ENCODE peak calls at places on chromosomes 11 and 22, in four cellular contexts. One of them, this sample, is unnamed.

GRCh38 chr22:30045001-30045887 is 35.0 kb upstream of the HORMAD2 start:
- DNase-seq in astrocyte of the spinal cord: no peak
- DNase-seq in cardiac muscle cell: no peak
- DNase-seq in left ventricle myocardium inferior: no peak
- DNase-seq in this sample: no peak

GRCh38 chr11:272931-273198 is 5.3 kb upstream of the NLRP6 start:
- DNase-seq in astrocyte of the spinal cord: no peak
- DNase-seq in cardiac muscle cell: no peak
- DNase-seq in left ventricle myocardium inferior: no peak
- DNase-seq in this sample: no peak

GRCh38 chr11:129973809-129974208 is 28.8 kb downstream of the PRDM10 start:
- DNase-seq in astrocyte of the spinal cord: no peak
- DNase-seq in cardiac muscle cell: peak; percentile 87
- DNase-seq in left ventricle myocardium inferior: peak; percentile 41
- DNase-seq in this sample: peak; percentile 34

GRCh38 chr22:22767876-22768602 is 119.6 kb upstream of the IGLL5 start:
- DNase-seq in astrocyte of the spinal cord: no peak
- DNase-seq in cardiac muscle cell: no peak
- DNase-seq in left ventricle myocardium inferior: no peak
- DNase-seq in this sample: no peak

GRCh38 chr11:67252831-67253239 is 13.4 kb upstream of the GRK2 start:
- DNase-seq in astrocyte of the spinal cord: peak; percentile 50
- DNase-seq in cardiac muscle cell: peak; percentile 46
- DNase-seq in left ventricle myocardium inferior: no peak
- DNase-seq in this sample: no peak

GRCh38 chr11:112778091-112778889 is 182.9 kb upstream of the NCAM1 start:
- DNase-seq in astrocyte of the spinal cord: no peak
- DNase-seq in cardiac muscle cell: peak; percentile 57
- DNase-seq in left ventricle myocardium inferior: no peak
- DNase-seq in this sample: no peak

GRCh38 chr11:72079776-72080325 is 491 bp downstream of the NUMA1 start:
- DNase-seq in astrocyte of the spinal cord: no peak
- DNase-seq in cardiac muscle cell: no peak
- DNase-seq in left ventricle myocardium inferior: no peak
- DNase-seq in this sample: no peak

GRCh38 chr11:74726547-74727182 is 4.6 kb downstream of the CHRDL2 start:
- DNase-seq in astrocyte of the spinal cord: peak; percentile 70
- DNase-seq in cardiac muscle cell: peak; percentile 79
- DNase-seq in left ventricle myocardium inferior: peak; percentile 72
- DNase-seq in this sample: peak; percentile 63

GRCh38 chr11:64056861-64057260 is 21.1 kb downstream of the FLRT1 start:
- DNase-seq in astrocyte of the spinal cord: no peak
- DNase-seq in cardiac muscle cell: no peak
- DNase-seq in left ventricle myocardium inferior: no peak
- DNase-seq in this sample: no peak

GRCh38 chr11:36608491-36609199 is 10.6 kb upstream of the RAG2 start:
- DNase-seq in astrocyte of the spinal cord: no peak
- DNase-seq in cardiac muscle cell: no peak
- DNase-seq in left ventricle myocardium inferior: no peak
- DNase-seq in this sample: no peak

GRCh38 chr22:20315337-20316216 is 4.3 kb downstream of the DGCR6L start:
- DNase-seq in astrocyte of the spinal cord: no peak
- DNase-seq in cardiac muscle cell: no peak
- DNase-seq in left ventricle myocardium inferior: no peak
- DNase-seq in this sample: no peak

GRCh38 chr11:5004429-5005274 is 10.0 kb downstream of the OR51L1 start:
- DNase-seq in astrocyte of the spinal cord: peak; percentile 64
- DNase-seq in cardiac muscle cell: peak; percentile 77
- DNase-seq in left ventricle myocardium inferior: peak; percentile 41
- DNase-seq in this sample: peak; percentile 36

GRCh38 chr22:36860821-36861659 is at the start of gene NCF4:
- DNase-seq in astrocyte of the spinal cord: no peak
- DNase-seq in cardiac muscle cell: no peak
- DNase-seq in left ventricle myocardium inferior: peak; percentile 64
- DNase-seq in this sample: no peak

GRCh38 chr11:104663190-104664140 is 234.8 kb downstream of the CASP12 start:
- DNase-seq in astrocyte of the spinal cord: peak; percentile 7
- DNase-seq in cardiac muscle cell: no peak
- DNase-seq in left ventricle myocardium inferior: no peak
- DNase-seq in this sample: no peak

GRCh38 chr11:69891421-69892236 is 72.4 kb upstream of the FGF3 start:
- DNase-seq in astrocyte of the spinal cord: no peak
- DNase-seq in cardiac muscle cell: no peak
- DNase-seq in left ventricle myocardium inferior: no peak
- DNase-seq in this sample: no peak

GRCh38 chr22:43616645-43617044 is 195.5 kb downstream of the EFCAB6 start:
- DNase-seq in astrocyte of the spinal cord: no peak
- DNase-seq in cardiac muscle cell: no peak
- DNase-seq in left ventricle myocardium inferior: no peak
- DNase-seq in this sample: no peak

GRCh38 chr22:24542641-24543040 is 12.3 kb downstream of the GUCD1 start:
- DNase-seq in astrocyte of the spinal cord: no peak
- DNase-seq in cardiac muscle cell: no peak
- DNase-seq in left ventricle myocardium inferior: peak; percentile 53
- DNase-seq in this sample: no peak
- TF ChIP-seq CTCF in astrocyte of the spinal cord: no peak
- TF ChIP-seq CTCF in cardiac muscle cell: no peak
- TF ChIP-seq CTCF in left ventricle myocardium inferior: peak; percentile 52
- TF ChIP-seq CTCF in this sample: no peak

GRCh38 chr22:45200230-45200629 is 36.5 kb downstream of the NUP50 start:
- DNase-seq in astrocyte of the spinal cord: no peak
- DNase-seq in cardiac muscle cell: no peak
- DNase-seq in left ventricle myocardium inferior: no peak
- DNase-seq in this sample: no peak

GRCh38 chr22:45201678-45202332 is 38.1 kb downstream of the NUP50 start:
- DNase-seq in astrocyte of the spinal cord: peak; percentile 96
- DNase-seq in cardiac muscle cell: no peak
- DNase-seq in left ventricle myocardium inferior: no peak
- DNase-seq in this sample: no peak

GRCh38 chr22:45199723-45200122 is 36.0 kb downstream of the NUP50 start:
- DNase-seq in astrocyte of the spinal cord: no peak
- DNase-seq in cardiac muscle cell: no peak
- DNase-seq in left ventricle myocardium inferior: no peak
- DNase-seq in this sample: no peak

GRCh38 chr22:45202333-45203149 is 38.2 kb downstream of the KIAA0930 start:
- DNase-seq in astrocyte of the spinal cord: no peak
- DNase-seq in cardiac muscle cell: no peak
- DNase-seq in left ventricle myocardium inferior: no peak
- DNase-seq in this sample: no peak

DNA sequence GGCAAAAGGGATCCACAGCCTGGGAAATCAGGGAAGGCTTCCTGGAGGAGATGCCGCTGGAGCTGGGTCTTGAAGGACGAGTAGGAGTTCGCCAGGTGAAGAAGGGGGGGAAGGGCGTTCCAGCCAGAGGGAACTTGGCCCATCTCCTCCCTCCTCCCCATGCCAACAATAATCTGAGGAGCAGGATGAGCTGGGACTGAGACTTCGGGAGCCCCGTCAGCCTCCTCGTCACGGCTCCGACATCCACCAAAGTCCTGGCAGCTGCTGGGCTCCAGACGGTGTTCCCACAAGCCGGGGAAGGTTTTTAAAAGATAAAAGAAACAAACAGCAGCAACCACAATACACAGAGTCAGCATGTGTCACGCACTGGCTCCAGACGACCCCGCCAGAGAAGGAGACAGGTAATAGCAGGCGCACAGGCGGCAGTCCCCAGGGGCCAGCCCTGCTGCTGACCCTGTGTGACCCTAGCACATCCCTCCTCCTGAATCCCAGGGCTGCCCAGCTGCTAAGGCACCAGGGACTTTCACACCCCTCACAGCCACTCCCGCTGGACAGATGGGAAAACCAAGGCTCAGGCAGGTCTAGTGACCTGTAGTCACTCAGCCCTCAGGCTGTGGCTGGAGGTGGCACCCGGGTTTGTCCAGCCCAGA is 37.3 kb downstream of the NUP50 start:
- DNase-seq in astrocyte of the spinal cord: peak; percentile 90
- DNase-seq in cardiac muscle cell: no peak
- DNase-seq in left ventricle myocardium inferior: no peak
- DNase-seq in this sample: no peak
- TF ChIP-seq CTCF in astrocyte of the spinal cord: no peak
- TF ChIP-seq CTCF in cardiac muscle cell: no peak
- TF ChIP-seq CTCF in left ventricle myocardium inferior: no peak
- TF ChIP-seq CTCF in this sample: no peak

GRCh38 chr22:50699754-50700386 is 27.2 kb downstream of the SHANK3 start:
- DNase-seq in astrocyte of the spinal cord: no peak
- DNase-seq in cardiac muscle cell: peak; percentile 46
- DNase-seq in left ventricle myocardium inferior: peak; percentile 10
- DNase-seq in this sample: no peak

GRCh38 chr22:50697667-50698506 is 25.3 kb downstream of the SHANK3 start:
- DNase-seq in astrocyte of the spinal cord: no peak
- DNase-seq in cardiac muscle cell: peak; percentile 24
- DNase-seq in left ventricle myocardium inferior: peak; percentile 12
- DNase-seq in this sample: no peak

GRCh38 chr22:50699001-50699753 is 26.6 kb downstream of the SHANK3 start:
- DNase-seq in astrocyte of the spinal cord: no peak
- DNase-seq in cardiac muscle cell: no peak
- DNase-seq in left ventricle myocardium inferior: peak; percentile 13
- DNase-seq in this sample: no peak

GRCh38 chr22:50696799-50697561 is 24.4 kb downstream of the SHANK3 start:
- DNase-seq in astrocyte of the spinal cord: no peak
- DNase-seq in cardiac muscle cell: peak; percentile 72
- DNase-seq in left ventricle myocardium inferior: peak; percentile 20
- DNase-seq in this sample: peak; percentile 50

GRCh38 chr22:50698546-50698945 is 25.9 kb downstream of the SHANK3 start:
- DNase-seq in astrocyte of the spinal cord: no peak
- DNase-seq in cardiac muscle cell: no peak
- DNase-seq in left ventricle myocardium inferior: peak; percentile 19
- DNase-seq in this sample: no peak
- TF ChIP-seq CTCF in astrocyte of the spinal cord: no peak
- TF ChIP-seq CTCF in cardiac muscle cell: no peak
- TF ChIP-seq CTCF in left ventricle myocardium inferior: no peak
- TF ChIP-seq CTCF in this sample: no peak

GRCh38 chr22:17780116-17780740 is 6.0 kb upstream of the BID start:
- DNase-seq in astrocyte of the spinal cord: no peak
- DNase-seq in cardiac muscle cell: no peak
- DNase-seq in left ventricle myocardium inferior: no peak
- DNase-seq in this sample: no peak

GRCh38 chr22:17780741-17781318 is 6.6 kb upstream of the BID start:
- DNase-seq in astrocyte of the spinal cord: no peak
- DNase-seq in cardiac muscle cell: no peak
- DNase-seq in left ventricle myocardium inferior: no peak
- DNase-seq in this sample: no peak

GRCh38 chr22:17782621-17783020 is 8.4 kb upstream of the BID start:
- DNase-seq in astrocyte of the spinal cord: no peak
- DNase-seq in cardiac muscle cell: no peak
- DNase-seq in left ventricle myocardium inferior: no peak
- DNase-seq in this sample: no peak

GRCh38 chr22:17782158-17782557 is 7.9 kb upstream of the BID start:
- DNase-seq in astrocyte of the spinal cord: no peak
- DNase-seq in cardiac muscle cell: no peak
- DNase-seq in left ventricle myocardium inferior: no peak
- DNase-seq in this sample: no peak

GRCh38 chr22:17781319-17782031 is 7.2 kb upstream of the BID start:
- DNase-seq in astrocyte of the spinal cord: peak; percentile 79
- DNase-seq in cardiac muscle cell: no peak
- DNase-seq in left ventricle myocardium inferior: no peak
- DNase-seq in this sample: no peak
- TF ChIP-seq CTCF in astrocyte of the spinal cord: no peak
- TF ChIP-seq CTCF in cardiac muscle cell: no peak
- TF ChIP-seq CTCF in left ventricle myocardium inferior: no peak
- TF ChIP-seq CTCF in this sample: no peak

DNA sequence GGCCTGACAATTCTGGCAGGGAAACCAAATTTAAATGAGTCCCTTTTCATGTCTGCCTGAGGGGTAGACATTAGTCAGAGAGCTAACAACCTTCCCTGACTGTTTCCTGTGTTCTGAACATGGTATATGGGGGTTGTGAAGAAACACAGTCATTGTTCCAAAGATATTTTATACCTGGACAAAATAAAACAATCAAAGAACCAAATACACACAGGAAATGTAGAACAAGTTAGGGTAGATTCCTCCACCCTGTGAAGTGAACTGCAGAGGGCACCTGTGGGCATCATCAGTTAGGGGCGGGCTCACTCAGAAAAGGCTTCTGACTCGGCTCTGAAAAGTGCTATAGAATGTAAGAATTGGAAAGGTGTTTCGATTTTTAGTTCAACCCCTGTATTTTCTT is 231.9 kb upstream of the CADM1 start:
- DNase-seq in astrocyte of the spinal cord: no peak
- DNase-seq in cardiac muscle cell: no peak
- DNase-seq in left ventricle myocardium inferior: no peak
- DNase-seq in this sample: no peak
- TF ChIP-seq CTCF in astrocyte of the spinal cord: no peak
- TF ChIP-seq CTCF in cardiac muscle cell: no peak
- TF ChIP-seq CTCF in left ventricle myocardium inferior: no peak
- TF ChIP-seq CTCF in this sample: no peak

GRCh38 chr22:47453049-47453448 is 690.6 kb downstream of the TBC1D22A start:
- DNase-seq in astrocyte of the spinal cord: no peak
- DNase-seq in cardiac muscle cell: no peak
- DNase-seq in left ventricle myocardium inferior: no peak
- DNase-seq in this sample: no peak

GRCh38 chr22:47448231-47449035 is 686.0 kb downstream of the TBC1D22A start:
- DNase-seq in astrocyte of the spinal cord: no peak
- DNase-seq in cardiac muscle cell: no peak
- DNase-seq in left ventricle myocardium inferior: no peak
- DNase-seq in this sample: no peak

GRCh38 chr22:47449508-47450270 is 687.2 kb downstream of the TBC1D22A start:
- DNase-seq in astrocyte of the spinal cord: no peak
- DNase-seq in cardiac muscle cell: no peak
- DNase-seq in left ventricle myocardium inferior: no peak
- DNase-seq in this sample: no peak

GRCh38 chr22:47450876-47451475 is 688.5 kb downstream of the TBC1D22A start:
- DNase-seq in astrocyte of the spinal cord: no peak
- DNase-seq in cardiac muscle cell: no peak
- DNase-seq in left ventricle myocardium inferior: no peak
- DNase-seq in this sample: no peak

GRCh38 chr22:47452184-47452583 is 689.7 kb downstream of the TBC1D22A start:
- DNase-seq in astrocyte of the spinal cord: no peak
- DNase-seq in cardiac muscle cell: no peak
- DNase-seq in left ventricle myocardium inferior: no peak
- DNase-seq in this sample: no peak
- TF ChIP-seq CTCF in astrocyte of the spinal cord: peak; percentile 16
- TF ChIP-seq CTCF in cardiac muscle cell: no peak
- TF ChIP-seq CTCF in left ventricle myocardium inferior: peak; percentile 38
- TF ChIP-seq CTCF in this sample: no peak

DNA sequence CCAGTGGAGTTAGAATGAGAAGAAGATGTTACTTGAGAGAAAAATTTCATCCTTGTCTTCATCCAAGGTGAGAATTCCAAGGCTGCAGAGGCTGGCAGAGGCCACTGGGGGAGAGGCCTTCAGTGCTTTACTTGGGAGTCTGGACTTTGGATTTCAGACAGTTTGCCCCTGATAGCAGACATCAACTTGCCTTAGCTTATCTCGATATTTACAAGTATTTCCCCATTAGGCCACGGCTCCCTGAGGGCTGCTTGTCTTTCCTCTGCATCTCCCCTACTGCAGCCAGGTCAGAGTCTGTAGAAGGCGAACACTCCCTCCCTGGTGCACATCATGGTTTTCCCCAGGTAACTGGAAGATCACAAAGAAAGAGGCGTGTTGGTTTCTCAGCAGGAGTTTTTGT is 29.9 kb upstream of the BSX start:
- DNase-seq in astrocyte of the spinal cord: no peak
- DNase-seq in cardiac muscle cell: no peak
- DNase-seq in left ventricle myocardium inferior: no peak
- DNase-seq in this sample: no peak
- TF ChIP-seq CTCF in astrocyte of the spinal cord: no peak
- TF ChIP-seq CTCF in cardiac muscle cell: no peak
- TF ChIP-seq CTCF in left ventricle myocardium inferior: no peak
- TF ChIP-seq CTCF in this sample: peak; percentile 24

GRCh38 chr11:90113541-90113940 is 20.9 kb upstream of the NAALAD2 start:
- DNase-seq in astrocyte of the spinal cord: peak; percentile 11
- DNase-seq in cardiac muscle cell: no peak
- DNase-seq in left ventricle myocardium inferior: no peak
- DNase-seq in this sample: no peak
- TF ChIP-seq CTCF in astrocyte of the spinal cord: peak; percentile 27
- TF ChIP-seq CTCF in cardiac muscle cell: peak; percentile 35
- TF ChIP-seq CTCF in left ventricle myocardium inferior: peak; percentile 49
- TF ChIP-seq CTCF in this sample: peak; percentile 63